ENCODE peak calls at places on chromosomes 3 and 15, in four cellular contexts. R is activated T-cell treated with anti-CD3 and anti-CD28 coated beads, Interleukin-2, amount 50 U/mL, for 24 hours; O is tibial nerve; J is germinal center. M is an unnamed sample.

GRCh38 chr15:92339361-92339760 is 54.3 kb upstream of the ST8SIA2 start:
- DNase-seq in R (no peak), J (no peak), O (no peak), M (no peak)

GRCh38 chr3:14317057-14317553 is 85.3 kb upstream of the SLC6A6 start:
- DNase-seq in J (no peak), O (no peak), R (no peak), M (no peak)

GRCh38 chr3:173725507-173725906 is 328.0 kb downstream of the NLGN1 start:
- DNase-seq in R (no peak), O (no peak), J (no peak), M (no peak)

GRCh38 chr3:11362600-11362999 is 90.4 kb downstream of the ATG7 start:
- DNase-seq in R (no peak), O (no peak), J (no peak), M (no peak)

GRCh38 chr3:126421573-126422119 is 26.9 kb downstream of the CFAP100 start:
- DNase-seq in J (no peak), R (no peak), O (no peak), M (no peak)

GRCh38 chr15:85380860-85381535 is 595 bp downstream of the AKAP13 start:
- DNase-seq in J (peak), R (peak), O (no peak), M (peak)

GRCh38 chr3:121660356-121661171 is at the start of gene HCLS1:
- DNase-seq in O (peak), R (peak), J (peak), M (peak)

GRCh38 chr15:73575636-73576247 is 57.4 kb downstream of the NPTN start:
- DNase-seq in J (no peak), O (no peak), R (no peak), M (no peak)

GRCh38 chr3:108552267-108553159 is 36.7 kb downstream of the CIP2A start:
- DNase-seq in R (no peak), J (no peak), O (no peak), M (peak)

GRCh38 chr3:53254810-53255359 is 937 bp downstream of the TKT start:
- DNase-seq in J (peak), R (peak), O (peak), M (no peak)

GRCh38 chr3:113623324-113623723 is 73.1 kb downstream of the USF3 start:
- DNase-seq in R (no peak), O (no peak), J (no peak), M (no peak)

GRCh38 chr3:190429681-190430080 is 20.0 kb downstream of the TMEM207 start:
- DNase-seq in J (no peak), R (no peak), O (no peak), M (no peak)

GRCh38 chr15:58536414-58536813 is 104.6 kb downstream of the LIPC start:
- DNase-seq in R (no peak), J (no peak), O (no peak), M (no peak)

GRCh38 chr3:138412821-138413531 is 21.4 kb upstream of the ESYT3 start:
- DNase-seq in J (no peak), R (no peak), O (no peak), M (no peak)

GRCh38 chr3:17030956-17031652 is 146.3 kb downstream of the PLCL2 start:
- DNase-seq in O (no peak), R (no peak), J (no peak), M (no peak)

GRCh38 chr3:10744098-10744465 is 71.9 kb upstream of the SLC6A11 start:
- DNase-seq in R (peak), J (no peak), O (no peak), M (no peak)

GRCh38 chr15:90496791-90497190 is 32.9 kb upstream of the CRTC3 start:
- DNase-seq in O (no peak), R (no peak), J (no peak), M (no peak)

GRCh38 chr15:37134699-37135131 is 34.4 kb upstream of the MEIS2 start:
- DNase-seq in R (no peak), J (peak), O (no peak), M (peak)

GRCh38 chr3:53056442-53056841 is 10.6 kb upstream of the SFMBT1 start:
- DNase-seq in O (no peak), R (no peak), J (no peak), M (no peak)

GRCh38 chr3:129673012-129673411 is 66.5 kb upstream of the PLXND1 start:
- DNase-seq in O (no peak), R (no peak), J (peak), M (no peak)

GRCh38 chr3:28575748-28576589 is 227.3 kb upstream of the AZI2 start:
- DNase-seq in J (no peak), O (no peak), R (no peak), M (peak)

GRCh38 chr3:175941352-175941751 is 1082.2 kb downstream of the NAALADL2 start:
- DNase-seq in O (no peak), R (no peak), J (no peak), M (peak)

GRCh38 chr3:171260899-171261298 is 199.3 kb downstream of the TNIK start:
- DNase-seq in J (no peak), O (no peak), R (no peak), M (no peak)

GRCh38 chr3:195001261-195001660 is 269.7 kb downstream of the XXYLT1 start:
- DNase-seq in R (no peak), J (no peak), O (no peak), M (no peak)

GRCh38 chr3:128950223-128950938 is 43.5 kb downstream of the CFAP92 start:
- DNase-seq in J (no peak), O (no peak), R (no peak), M (peak)

GRCh38 chr15:20344601-20345400 is 196.8 kb downstream of the GOLGA6L6 start:
- DNase-seq in J (no peak), O (no peak), R (no peak), M (no peak)

GRCh38 chr3:186978712-186979111 is 48.4 kb downstream of the ST6GAL1 start:
- DNase-seq in O (no peak), J (no peak), R (no peak), M (no peak)

GRCh38 chr3:37174532-37175126 is at the start of gene LRRFIP2:
- DNase-seq in R (no peak), J (no peak), O (no peak), M (no peak)

GRCh38 chr15:96804754-96805153 is 474.3 kb downstream of the NR2F2 start:
- DNase-seq in O (no peak), R (no peak), J (no peak), M (no peak)

GRCh38 chr3:196518999-196519737 is 4.0 kb upstream of the SMCO1 start:
- DNase-seq in O (peak), J (no peak), R (peak), M (peak)

GRCh38 chr15:85044894-85045293 is 63.2 kb downstream of the PDE8A start:
- DNase-seq in R (no peak), J (no peak), O (no peak), M (no peak)

GRCh38 chr15:60804551-60804950 is 325.6 kb upstream of the ICE2 start:
- DNase-seq in R (no peak), J (no peak), O (no peak), M (no peak)

GRCh38 chr3:16186565-16186964 is 12.1 kb downstream of the GALNT15 start:
- DNase-seq in R (no peak), J (no peak), O (no peak), M (no peak)

GRCh38 chr3:89851974-89852621 is 744.7 kb downstream of the EPHA3 start:
- DNase-seq in J (no peak), R (no peak), O (no peak), M (no peak)

GRCh38 chr15:79853492-79854328 is 43.1 kb downstream of the MTHFS start:
- DNase-seq in R (peak), J (peak), O (peak), M (peak)

GRCh38 chr15:97235285-97235985 is 725.1 kb upstream of the ARRDC4 start:
- DNase-seq in O (peak), J (peak), R (peak), M (peak)

GRCh38 chr15:71705151-71705550 is 105.2 kb upstream of the NR2E3 start:
- DNase-seq in O (no peak), R (no peak), J (no peak), M (no peak)

GRCh38 chr15:67174864-67175573 is 79.4 kb downstream of the AAGAB start:
- DNase-seq in J (no peak), O (no peak), R (peak), M (peak)

GRCh38 chr3:103089758-103090157 is 654.9 kb downstream of the ZPLD1 start:
- DNase-seq in J (no peak), O (no peak), R (no peak), M (no peak)